ENCODE peak calls at places on chromosomes 1 and 21, in six cellular contexts. One of them, this sample, is unnamed.

GRCh38 chr1:230112782-230113181 is 45.7 kb downstream of the GALNT2 start:
- DNase-seq in NB4: no peak
- DNase-seq in choroid plexus epithelial cell: no peak
- DNase-seq in progenitor cell of endocrine pancreas: no peak
- DNase-seq in fibroblast of mammary gland: no peak
- DNase-seq in ascending aorta: no peak
- DNase-seq in this sample: no peak

GRCh38 chr1:170929835-170930554 is 5.3 kb upstream of the MROH9 start:
- DNase-seq in choroid plexus epithelial cell: peak
- DNase-seq in ascending aorta: no peak
- DNase-seq in NB4: peak
- DNase-seq in fibroblast of mammary gland: peak
- DNase-seq in progenitor cell of endocrine pancreas: peak
- DNase-seq in this sample: no peak

GRCh38 chr1:232628335-232629214 is 1.4 kb downstream of the SIPA1L2 start:
- DNase-seq in fibroblast of mammary gland: peak
- DNase-seq in ascending aorta: no peak
- DNase-seq in choroid plexus epithelial cell: peak
- DNase-seq in progenitor cell of endocrine pancreas: no peak
- DNase-seq in NB4: peak
- DNase-seq in this sample: no peak

GRCh38 chr1:168565825-168566224 is 10.6 kb upstream of the XCL1 start:
- DNase-seq in ascending aorta: no peak
- DNase-seq in fibroblast of mammary gland: no peak
- DNase-seq in choroid plexus epithelial cell: no peak
- DNase-seq in NB4: no peak
- DNase-seq in progenitor cell of endocrine pancreas: no peak
- DNase-seq in this sample: no peak

GRCh38 chr1:50333595-50333974 is 89.7 kb downstream of the DMRTA2 start:
- DNase-seq in NB4: peak
- DNase-seq in ascending aorta: no peak
- DNase-seq in choroid plexus epithelial cell: peak
- DNase-seq in fibroblast of mammary gland: peak
- DNase-seq in progenitor cell of endocrine pancreas: peak
- DNase-seq in this sample: no peak

GRCh38 chr1:112744019-112744578 is 29.0 kb upstream of the PPM1J start:
- DNase-seq in NB4: no peak
- DNase-seq in fibroblast of mammary gland: peak
- DNase-seq in ascending aorta: no peak
- DNase-seq in choroid plexus epithelial cell: peak
- DNase-seq in progenitor cell of endocrine pancreas: no peak
- DNase-seq in this sample: no peak

GRCh38 chr1:200029035-200029623 is 1.6 kb downstream of the NR5A2 start:
- DNase-seq in fibroblast of mammary gland: no peak
- DNase-seq in ascending aorta: no peak
- DNase-seq in NB4: peak
- DNase-seq in progenitor cell of endocrine pancreas: peak
- DNase-seq in choroid plexus epithelial cell: no peak
- DNase-seq in this sample: no peak

GRCh38 chr1:94247146-94248094 is 10.0 kb upstream of the ARHGAP29 start:
- DNase-seq in fibroblast of mammary gland: peak
- DNase-seq in NB4: peak
- DNase-seq in choroid plexus epithelial cell: peak
- DNase-seq in ascending aorta: no peak
- DNase-seq in progenitor cell of endocrine pancreas: peak
- DNase-seq in this sample: peak

GRCh38 chr1:151988405-151988851 is 5.2 kb downstream of the S100A10 start:
- DNase-seq in ascending aorta: no peak
- DNase-seq in NB4: peak
- DNase-seq in progenitor cell of endocrine pancreas: no peak
- DNase-seq in choroid plexus epithelial cell: peak
- DNase-seq in fibroblast of mammary gland: peak
- DNase-seq in this sample: no peak

GRCh38 chr21:43618940-43619339 is 40.3 kb downstream of the HSF2BP start:
- DNase-seq in ascending aorta: no peak
- DNase-seq in NB4: no peak
- DNase-seq in fibroblast of mammary gland: no peak
- DNase-seq in progenitor cell of endocrine pancreas: no peak
- DNase-seq in choroid plexus epithelial cell: no peak
- DNase-seq in this sample: no peak

GRCh38 chr1:171817511-171818265 is 23.6 kb upstream of the DNM3 start:
- DNase-seq in NB4: peak
- DNase-seq in ascending aorta: no peak
- DNase-seq in fibroblast of mammary gland: peak
- DNase-seq in choroid plexus epithelial cell: peak
- DNase-seq in progenitor cell of endocrine pancreas: no peak
- DNase-seq in this sample: peak

GRCh38 chr1:97427371-97427770 is 493.5 kb downstream of the DPYD start:
- DNase-seq in progenitor cell of endocrine pancreas: no peak
- DNase-seq in ascending aorta: no peak
- DNase-seq in fibroblast of mammary gland: no peak
- DNase-seq in choroid plexus epithelial cell: peak
- DNase-seq in NB4: no peak
- DNase-seq in this sample: no peak

GRCh38 chr1:54390655-54391054 is 15.5 kb downstream of the SSBP3 start:
- DNase-seq in ascending aorta: no peak
- DNase-seq in NB4: no peak
- DNase-seq in progenitor cell of endocrine pancreas: no peak
- DNase-seq in choroid plexus epithelial cell: no peak
- DNase-seq in fibroblast of mammary gland: peak
- DNase-seq in this sample: no peak

GRCh38 chr1:228374711-228375577 is 31.7 kb downstream of the TRIM11 start:
- DNase-seq in progenitor cell of endocrine pancreas: no peak
- DNase-seq in fibroblast of mammary gland: peak
- DNase-seq in NB4: no peak
- DNase-seq in ascending aorta: peak
- DNase-seq in choroid plexus epithelial cell: peak
- DNase-seq in this sample: peak

GRCh38 chr1:156082111-156083091 is at the start of gene MEX3A:
- DNase-seq in ascending aorta: peak
- DNase-seq in fibroblast of mammary gland: peak
- DNase-seq in NB4: peak
- DNase-seq in choroid plexus epithelial cell: peak
- DNase-seq in progenitor cell of endocrine pancreas: peak
- DNase-seq in this sample: no peak

GRCh38 chr21:44331650-44332306 is 7.4 kb downstream of the CFAP410 start:
- DNase-seq in fibroblast of mammary gland: peak
- DNase-seq in progenitor cell of endocrine pancreas: no peak
- DNase-seq in choroid plexus epithelial cell: peak
- DNase-seq in ascending aorta: no peak
- DNase-seq in NB4: peak
- DNase-seq in this sample: no peak

GRCh38 chr1:30790850-30791778 is 33.5 kb upstream of the LAPTM5 start:
- DNase-seq in choroid plexus epithelial cell: no peak
- DNase-seq in progenitor cell of endocrine pancreas: no peak
- DNase-seq in fibroblast of mammary gland: no peak
- DNase-seq in ascending aorta: no peak
- DNase-seq in NB4: peak
- DNase-seq in this sample: no peak

GRCh38 chr1:245895455-245895959 is 611.6 kb downstream of the SMYD3 start:
- DNase-seq in fibroblast of mammary gland: no peak
- DNase-seq in ascending aorta: no peak
- DNase-seq in choroid plexus epithelial cell: no peak
- DNase-seq in progenitor cell of endocrine pancreas: no peak
- DNase-seq in NB4: no peak
- DNase-seq in this sample: no peak

GRCh38 chr1:168752171-168752570 is 23.2 kb upstream of the DPT start:
- DNase-seq in ascending aorta: no peak
- DNase-seq in choroid plexus epithelial cell: peak
- DNase-seq in progenitor cell of endocrine pancreas: no peak
- DNase-seq in NB4: no peak
- DNase-seq in fibroblast of mammary gland: no peak
- DNase-seq in this sample: no peak

GRCh38 chr1:79059361-79059760 is 52.8 kb upstream of the ADGRL4 start:
- DNase-seq in fibroblast of mammary gland: peak
- DNase-seq in NB4: no peak
- DNase-seq in progenitor cell of endocrine pancreas: no peak
- DNase-seq in choroid plexus epithelial cell: no peak
- DNase-seq in ascending aorta: no peak
- DNase-seq in this sample: no peak

GRCh38 chr1:114671011-114671938 is 1.4 kb upstream of the DENND2C start:
- DNase-seq in choroid plexus epithelial cell: peak
- DNase-seq in progenitor cell of endocrine pancreas: no peak
- DNase-seq in fibroblast of mammary gland: peak
- DNase-seq in ascending aorta: no peak
- DNase-seq in NB4: no peak
- DNase-seq in this sample: no peak

GRCh38 chr1:998905-999796 is 746 bp downstream of the HES4 start:
- DNase-seq in choroid plexus epithelial cell: no peak
- DNase-seq in NB4: peak
- DNase-seq in fibroblast of mammary gland: peak
- DNase-seq in progenitor cell of endocrine pancreas: peak
- DNase-seq in ascending aorta: no peak
- DNase-seq in this sample: no peak
- TF ChIP-seq CTCF in choroid plexus epithelial cell: no peak
- TF ChIP-seq CTCF in NB4: no peak
- TF ChIP-seq CTCF in fibroblast of mammary gland: no peak
- TF ChIP-seq CTCF in progenitor cell of endocrine pancreas: no peak
- TF ChIP-seq CTCF in ascending aorta: no peak
- TF ChIP-seq CTCF in this sample: no peak

GRCh38 chr1:193275773-193276172 is 89.4 kb upstream of the B3GALT2 start:
- DNase-seq in NB4: no peak
- DNase-seq in fibroblast of mammary gland: no peak
- DNase-seq in choroid plexus epithelial cell: no peak
- DNase-seq in ascending aorta: no peak
- DNase-seq in progenitor cell of endocrine pancreas: no peak
- DNase-seq in this sample: no peak
- TF ChIP-seq CTCF in NB4: no peak
- TF ChIP-seq CTCF in fibroblast of mammary gland: no peak
- TF ChIP-seq CTCF in choroid plexus epithelial cell: no peak
- TF ChIP-seq CTCF in ascending aorta: no peak
- TF ChIP-seq CTCF in progenitor cell of endocrine pancreas: no peak
- TF ChIP-seq CTCF in this sample: no peak

GRCh38 chr1:55575571-55576279 is 360.6 kb upstream of the USP24 start:
- DNase-seq in progenitor cell of endocrine pancreas: no peak
- DNase-seq in ascending aorta: no peak
- DNase-seq in fibroblast of mammary gland: no peak
- DNase-seq in choroid plexus epithelial cell: no peak
- DNase-seq in NB4: no peak
- DNase-seq in this sample: no peak
- TF ChIP-seq CTCF in progenitor cell of endocrine pancreas: no peak
- TF ChIP-seq CTCF in ascending aorta: peak
- TF ChIP-seq CTCF in fibroblast of mammary gland: no peak
- TF ChIP-seq CTCF in choroid plexus epithelial cell: no peak
- TF ChIP-seq CTCF in NB4: no peak
- TF ChIP-seq CTCF in this sample: no peak

GRCh38 chr21:39052718-39053117 is 130.5 kb downstream of the PSMG1 start:
- DNase-seq in NB4: no peak
- DNase-seq in choroid plexus epithelial cell: no peak
- DNase-seq in ascending aorta: no peak
- DNase-seq in fibroblast of mammary gland: no peak
- DNase-seq in progenitor cell of endocrine pancreas: no peak
- DNase-seq in this sample: no peak
- TF ChIP-seq CTCF in NB4: no peak
- TF ChIP-seq CTCF in choroid plexus epithelial cell: no peak
- TF ChIP-seq CTCF in ascending aorta: no peak
- TF ChIP-seq CTCF in fibroblast of mammary gland: no peak
- TF ChIP-seq CTCF in progenitor cell of endocrine pancreas: no peak
- TF ChIP-seq CTCF in this sample: no peak

DNA sequence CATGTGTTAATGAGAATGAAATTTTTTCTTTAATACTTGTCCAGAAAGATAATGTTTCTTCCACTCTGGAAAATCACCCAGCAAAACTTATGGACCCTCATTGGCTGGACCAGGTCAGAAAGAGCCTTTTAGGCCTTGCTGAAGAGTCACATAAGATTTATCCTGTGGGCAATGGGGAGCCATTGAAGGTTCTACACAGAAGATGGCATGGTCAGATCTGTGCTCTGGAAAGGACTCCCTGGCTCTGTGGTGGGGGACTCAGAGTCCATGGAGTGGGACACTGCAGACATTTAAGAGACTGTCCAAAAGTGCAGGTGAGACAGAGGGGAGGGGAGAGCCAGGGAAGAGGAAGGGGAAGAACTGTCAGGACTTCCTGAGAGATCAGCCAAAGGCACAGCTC is 66.4 kb downstream of the DHRS3 start:
- DNase-seq in progenitor cell of endocrine pancreas: no peak
- DNase-seq in NB4: no peak
- DNase-seq in ascending aorta: no peak
- DNase-seq in fibroblast of mammary gland: no peak
- DNase-seq in choroid plexus epithelial cell: no peak
- DNase-seq in this sample: no peak
- TF ChIP-seq CTCF in progenitor cell of endocrine pancreas: no peak
- TF ChIP-seq CTCF in NB4: no peak
- TF ChIP-seq CTCF in ascending aorta: no peak
- TF ChIP-seq CTCF in fibroblast of mammary gland: no peak
- TF ChIP-seq CTCF in choroid plexus epithelial cell: no peak
- TF ChIP-seq CTCF in this sample: no peak

GRCh38 chr1:119582801-119583200 is 65.3 kb downstream of the ZNF697 start:
- DNase-seq in ascending aorta: no peak
- DNase-seq in choroid plexus epithelial cell: peak
- DNase-seq in NB4: peak
- DNase-seq in fibroblast of mammary gland: peak
- DNase-seq in progenitor cell of endocrine pancreas: peak
- DNase-seq in this sample: no peak
- TF ChIP-seq CTCF in ascending aorta: peak
- TF ChIP-seq CTCF in choroid plexus epithelial cell: peak
- TF ChIP-seq CTCF in NB4: peak
- TF ChIP-seq CTCF in fibroblast of mammary gland: peak
- TF ChIP-seq CTCF in progenitor cell of endocrine pancreas: peak
- TF ChIP-seq CTCF in this sample: no peak